ENCODE peak calls at places on chromosomes 16 and 17, in ten cellular contexts. E is A549; I is IMR-90; V is HAP-1; Z is endothelial cell of umbilical vein; G is prostate gland; C is psoas muscle; X is brain microvascular endothelial cell; N is mammary epithelial cell; S is CD8-positive, alpha-beta T cell. R is an unnamed sample.

GRCh38 chr16:22726868-22727267 is 87.1 kb upstream of the HS3ST2 start:
- DNase-seq in E (no peak), I (no peak), V (no peak), Z (no peak), G (no peak), C (no peak), X (no peak), N (no peak), S (no peak), R (no peak)

GRCh38 chr17:1714488-1714979 is 4.4 kb upstream of the TLCD2 start:
- DNase-seq in E (peak), I (peak), V (peak), Z (peak), G (peak), C (peak), X (peak), N (peak), S (no peak), R (peak)

GRCh38 chr16:52976539-52977167 is 76.0 kb downstream of the CHD9NB start:
- DNase-seq in E (peak), I (peak), V (peak), Z (peak), G (no peak), C (no peak), X (peak), N (peak), S (no peak), R (no peak)

GRCh38 chr17:44360826-44361225 is 2.8 kb downstream of the FAM171A2 start:
- DNase-seq in E (no peak), I (peak), V (no peak), Z (no peak), G (no peak), C (no peak), X (peak), N (no peak), S (no peak), R (no peak)

GRCh38 chr17:4786111-4786491 is at the start of gene VMO1:
- DNase-seq in E (no peak), I (no peak), V (no peak), Z (no peak), G (no peak), C (peak), X (peak), N (no peak), S (no peak), R (no peak)

GRCh38 chr17:46950615-46950996 is 27.6 kb downstream of the GOSR2 start:
- DNase-seq in E (no peak), I (no peak), V (no peak), Z (no peak), G (no peak), C (no peak), X (no peak), N (no peak), S (no peak), R (no peak)

GRCh38 chr17:44170499-44171201 is at the start of gene ASB16:
- DNase-seq in E (no peak), I (peak), V (no peak), Z (no peak), G (peak), C (peak), X (no peak), N (no peak), S (no peak), R (no peak)

GRCh38 chr16:27218756-27219155 is 15.4 kb downstream of the KDM8 start:
- DNase-seq in E (no peak), I (no peak), V (no peak), Z (no peak), G (no peak), C (peak), X (no peak), N (no peak), S (no peak), R (peak)

GRCh38 chr17:40179923-40180659 is 2.8 kb downstream of the RAPGEFL1 start:
- DNase-seq in E (peak), I (peak), V (no peak), Z (no peak), G (no peak), C (no peak), X (peak), N (peak), S (no peak), R (no peak)

GRCh38 chr16:56606071-56606687 is 2.2 kb upstream of the MT2A start:
- DNase-seq in E (peak), I (peak), V (no peak), Z (no peak), G (peak), C (peak), X (peak), N (peak), S (no peak), R (no peak)

GRCh38 chr17:76092526-76093413 is 10.8 kb downstream of the EXOC7 start:
- DNase-seq in E (no peak), I (no peak), V (no peak), Z (no peak), G (no peak), C (no peak), X (no peak), N (no peak), S (no peak), R (peak)

GRCh38 chr17:38425744-38426143 is 2.5 kb upstream of the ARHGAP23 start:
- DNase-seq in E (no peak), I (no peak), V (no peak), Z (peak), G (no peak), C (no peak), X (no peak), N (no peak), S (no peak), R (no peak)

GRCh38 chr17:41739661-41740352 is 5.4 kb upstream of the HAP1 start:
- DNase-seq in E (peak), I (peak), V (no peak), Z (no peak), G (no peak), C (no peak), X (no peak), N (peak), S (no peak), R (no peak)

GRCh38 chr16:6929868-6930267 is 402.8 kb upstream of the RBFOX1 start:
- DNase-seq in E (no peak), I (no peak), V (no peak), Z (no peak), G (no peak), C (no peak), X (no peak), N (no peak), S (no peak), R (no peak)

GRCh38 chr16:57749101-57749692 is 13.6 kb downstream of the KATNB1 start:
- DNase-seq in E (no peak), I (no peak), V (no peak), Z (no peak), G (no peak), C (peak), X (no peak), N (no peak), S (no peak), R (peak)

GRCh38 chr17:38687291-38687690 is 12.5 kb upstream of the EPOP start:
- DNase-seq in E (no peak), I (peak), V (no peak), Z (peak), G (no peak), C (no peak), X (no peak), N (no peak), S (no peak), R (no peak)

GRCh38 chr17:66625321-66625767 is 209.6 kb upstream of the CACNG5 start:
- DNase-seq in E (peak), I (peak), V (peak), Z (peak), G (no peak), C (no peak), X (no peak), N (peak), S (no peak), R (no peak)

GRCh38 chr17:36858119-36859002 is 78.9 kb upstream of the LHX1 start:
- DNase-seq in E (no peak), I (no peak), V (no peak), Z (no peak), G (no peak), C (no peak), X (no peak), N (peak), S (no peak), R (no peak)

GRCh38 chr16:24925163-24925562 is 79.4 kb downstream of the SLC5A11 start:
- DNase-seq in E (no peak), I (no peak), V (no peak), Z (no peak), G (no peak), C (no peak), X (no peak), N (no peak), S (no peak), R (no peak)

GRCh38 chr16:17617021-17617420 is 146.3 kb upstream of the XYLT1 start:
- DNase-seq in E (no peak), I (no peak), V (no peak), Z (no peak), G (no peak), C (no peak), X (no peak), N (no peak), S (no peak), R (no peak)

GRCh38 chr17:35245196-35245486 is 2.3 kb downstream of the SLFN5 start:
- DNase-seq in E (peak), I (peak), V (no peak), Z (peak), G (no peak), C (no peak), X (peak), N (peak), S (no peak), R (no peak)

GRCh38 chr16:49638696-49639629 is 216.9 kb downstream of the ZNF423 start:
- DNase-seq in E (no peak), I (peak), V (no peak), Z (no peak), G (no peak), C (peak), X (no peak), N (no peak), S (no peak), R (no peak)

GRCh38 chr16:1183235-1183907 is 30.5 kb downstream of the CACNA1H start:
- DNase-seq in E (peak), I (peak), V (no peak), Z (peak), G (no peak), C (peak), X (peak), N (no peak), S (no peak), R (no peak)

GRCh38 chr17:3695723-3696411 is at the start of gene P2RX5:
- DNase-seq in E (no peak), I (no peak), V (peak), Z (peak), G (no peak), C (peak), X (no peak), N (peak), S (peak), R (peak)

GRCh38 chr17:61584866-61585265 is 6.2 kb downstream of the NACA2 start:
- DNase-seq in E (no peak), I (no peak), V (no peak), Z (no peak), G (no peak), C (no peak), X (no peak), N (no peak), S (no peak), R (no peak)

GRCh38 chr16:69179255-69180010 is 7.5 kb upstream of the SNTB2 start:
- DNase-seq in E (no peak), I (peak), V (no peak), Z (peak), G (peak), C (peak), X (no peak), N (peak), S (no peak), R (peak)

GRCh38 chr17:3835410-3836229 is 10.4 kb downstream of the NCBP3 start:
- DNase-seq in E (no peak), I (no peak), V (no peak), Z (no peak), G (no peak), C (peak), X (no peak), N (no peak), S (no peak), R (no peak)

GRCh38 chr17:58412064-58412703 is 5.2 kb downstream of the RNF43 start:
- DNase-seq in E (no peak), I (no peak), V (no peak), Z (no peak), G (no peak), C (no peak), X (no peak), N (no peak), S (no peak), R (no peak)
- H3K4me3 ChIP-seq in E (no peak), I (no peak), V (no peak), Z (no peak), G (no peak), C (no peak), X (no peak), N (no peak), S (no peak), R (no peak)

DNA sequence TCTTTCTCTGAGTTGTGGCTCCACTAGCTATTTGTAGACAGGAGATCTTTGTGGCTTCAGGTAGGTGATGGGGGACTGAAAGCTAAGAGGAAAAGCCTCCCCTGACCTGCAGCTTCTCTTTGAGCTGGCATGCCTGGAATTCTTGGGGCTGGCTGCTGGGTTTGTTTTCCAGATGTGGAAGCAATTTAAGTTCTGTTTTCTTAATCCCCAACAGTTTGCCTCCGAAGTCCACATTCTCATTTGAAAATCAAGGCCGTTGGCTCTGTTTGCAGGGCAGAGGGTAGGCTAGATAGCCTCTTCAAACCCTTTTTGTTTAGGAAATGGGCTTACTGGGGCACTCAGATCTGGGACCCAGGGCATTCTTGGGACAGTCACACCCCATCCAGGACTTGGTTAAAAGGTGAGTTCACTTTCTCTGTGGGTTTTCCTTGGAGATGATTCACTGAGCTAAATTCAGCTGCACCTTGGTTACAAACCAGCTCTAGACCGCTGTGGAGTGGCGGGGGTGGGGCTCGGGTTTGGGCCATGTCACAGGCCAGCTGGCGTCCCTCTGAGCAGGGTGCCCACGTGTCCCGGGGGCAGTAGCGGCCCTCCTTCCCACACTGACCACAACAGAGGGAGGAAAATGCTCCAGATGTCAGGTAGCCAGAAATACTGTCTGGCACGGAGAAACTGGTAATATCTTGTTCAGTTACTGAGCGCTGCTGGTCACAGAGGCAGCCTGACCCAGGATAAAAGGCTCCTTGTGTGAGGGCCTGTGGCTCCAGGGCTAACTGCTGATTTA is 108.5 kb downstream of the RAB11FIP4 start:
- DNase-seq in E (no peak), I (peak), V (no peak), Z (no peak), G (no peak), C (peak), X (peak), N (peak), S (no peak), R (peak)
- H3K4me3 ChIP-seq in E (no peak), I (no peak), V (no peak), Z (no peak), G (no peak), C (no peak), X (no peak), N (peak), S (no peak), R (no peak)

GRCh38 chr17:49508891-49509587 is 13.9 kb downstream of the NGFR start:
- DNase-seq in E (no peak), I (no peak), V (no peak), Z (no peak), G (no peak), C (no peak), X (no peak), N (no peak), S (no peak), R (no peak)
- H3K4me3 ChIP-seq in E (no peak), I (no peak), V (no peak), Z (no peak), G (no peak), C (no peak), X (no peak), N (no peak), S (no peak), R (no peak)

DNA sequence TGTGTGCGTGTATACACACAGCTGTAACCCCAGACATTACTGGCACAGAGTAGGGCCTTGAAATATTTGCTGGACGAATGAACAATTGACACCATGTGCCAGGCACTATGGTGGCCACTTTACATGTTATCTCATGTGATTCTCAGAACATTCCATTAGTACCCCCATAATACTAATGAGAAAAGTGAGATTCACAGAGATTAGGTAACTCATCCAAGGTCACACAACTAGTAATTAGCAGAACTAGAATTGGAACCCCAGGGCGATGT is 2.0 kb upstream of the MATCAP1 start:
- DNase-seq in E (no peak), I (no peak), V (no peak), Z (no peak), G (no peak), C (no peak), X (no peak), N (no peak), S (no peak), R (no peak)
- H3K4me3 ChIP-seq in E (no peak), I (no peak), V (no peak), Z (no peak), G (no peak), C (no peak), X (no peak), N (no peak), S (no peak), R (peak)